ENCODE peak calls at places on chromosomes 4 and X, in six cellular contexts. L, G, X, I, E and S are unnamed samples.

GRCh38 chr4:85358831-85359230 is 116.1 kb upstream of the ARHGAP24 start:
- DNase-seq in I (no peak), G (no peak), L (no peak), E (no peak), X (no peak), S (no peak)

GRCh38 chr4:89800012-89800516 is 36.9 kb downstream of the SNCA start:
- DNase-seq in X (no peak), I (no peak), E (no peak), L (no peak), G (no peak), S (no peak)

GRCh38 chr4:56611501-56611900 is 69.6 kb downstream of the HOPX start:
- DNase-seq in X (no peak), G (no peak), L (no peak), I (no peak), E (no peak), S (no peak)

GRCh38 chr4:1126506-1126905 is 13.1 kb upstream of the RNF212 start:
- DNase-seq in X (no peak), L (no peak), E (no peak), G (no peak), I (no peak), S (peak; percentile 25)

GRCh38 chr4:1764670-1765069 is 28.4 kb upstream of the FGFR3 start:
- DNase-seq in X (no peak), E (no peak), I (no peak), L (no peak), G (no peak), S (no peak)

GRCh38 chr4:11182586-11183357 is 245.9 kb downstream of the HS3ST1 start:
- DNase-seq in E (no peak), I (no peak), X (no peak), G (no peak), L (no peak), S (no peak)

GRCh38 chr4:156949373-156949814 is 22.2 kb downstream of the PDGFC start:
- DNase-seq in G (no peak), E (no peak), I (no peak), X (no peak), L (no peak), S (no peak)

GRCh38 chrX:124216396-124217124 is 115.9 kb upstream of the TEX13D start:
- DNase-seq in L (no peak), E (no peak), X (no peak), G (no peak), I (peak; percentile 69), S (no peak)

GRCh38 chr4:153962311-153963039 is 173.6 kb upstream of the SFRP2 start:
- DNase-seq in X (no peak), G (no peak), E (no peak), L (no peak), I (no peak), S (no peak)

GRCh38 chr4:101367201-101367600 is 19.9 kb upstream of the PPP3CA start:
- DNase-seq in G (no peak), I (no peak), X (no peak), E (no peak), L (no peak), S (peak; percentile 83)

GRCh38 chr4:118879409-118879808 is 9.2 kb upstream of the SYNPO2 start:
- DNase-seq in I (no peak), X (no peak), E (no peak), G (no peak), L (no peak), S (no peak)

GRCh38 chr4:107094332-107094731 is 58.2 kb upstream of the DKK2 start:
- DNase-seq in X (no peak), I (no peak), G (no peak), E (no peak), L (no peak), S (peak; percentile 37)

GRCh38 chrX:153973127-153974002 is 811 bp downstream of the TMEM187 start:
- DNase-seq in X (peak; percentile 69), I (no peak), G (no peak), L (no peak), E (no peak), S (peak; percentile 72)

GRCh38 chr4:105633241-105633640 is 75.2 kb downstream of the INTS12 start:
- DNase-seq in I (no peak), L (no peak), X (no peak), E (no peak), G (no peak), S (no peak)

GRCh38 chr4:792729-793108 is 33.2 kb downstream of the CPLX1 start:
- DNase-seq in G (peak; percentile 40), E (no peak), X (no peak), L (no peak), I (no peak), S (peak; percentile 60)

DNA sequence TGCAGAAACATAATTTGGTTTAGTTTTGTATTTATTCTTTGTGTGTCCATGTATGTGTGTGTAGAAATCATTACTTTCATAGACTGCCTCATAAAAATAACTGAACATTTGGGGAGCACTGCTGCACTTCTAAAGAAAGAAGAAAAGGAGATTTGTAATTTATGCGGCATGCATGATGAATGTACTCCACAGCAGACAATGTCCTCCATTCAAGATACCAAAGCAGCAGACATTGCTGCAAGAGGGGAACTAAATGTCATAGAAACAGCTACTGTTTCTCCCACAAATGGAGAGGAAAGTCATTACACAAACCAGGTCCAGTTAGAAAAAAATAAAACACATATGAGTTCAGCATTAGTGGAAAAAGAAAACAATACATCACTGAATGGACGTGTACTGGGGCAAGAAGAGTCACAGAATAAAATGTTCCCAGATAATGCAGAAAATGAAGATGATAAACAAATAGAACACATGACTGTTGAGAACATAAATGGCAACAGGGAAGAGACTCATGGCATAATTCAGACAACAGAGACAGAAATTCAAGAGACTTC is 2.6 kb downstream of the DTHD1 start:
- DNase-seq in I (no peak), X (no peak), L (no peak), E (no peak), G (no peak), S (no peak)
- H3K27ac ChIP-seq in I (no peak overlapping the region), X (no peak overlapping the region), L (no peak overlapping the region), E (no peak overlapping the region), G (no peak overlapping the region), S (no peak overlapping the region)

DNA sequence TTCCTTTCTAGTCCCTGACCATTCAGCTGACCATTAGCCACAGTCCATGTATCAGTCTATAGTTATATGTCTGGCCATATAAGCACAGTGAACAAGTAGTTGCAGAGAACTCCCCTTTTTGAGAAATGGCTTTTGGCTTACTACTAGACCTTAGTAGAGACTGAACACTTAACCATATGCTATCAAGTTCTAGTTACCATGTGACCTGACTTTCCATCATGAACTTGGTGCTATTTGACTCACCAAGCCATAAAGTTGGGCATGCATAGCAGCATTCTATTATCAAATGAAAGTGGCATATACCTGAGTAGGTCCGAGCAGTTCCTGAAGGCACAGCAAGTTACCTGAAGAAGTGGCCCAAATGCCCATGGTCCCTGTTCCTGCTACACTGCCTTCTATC is 74.5 kb upstream of the IL2 start:
- DNase-seq in I (no peak), E (no peak), L (no peak), X (no peak), G (no peak), S (no peak)
- H3K27ac ChIP-seq in I (no peak overlapping the region), E (no peak overlapping the region), L (no peak overlapping the region), X (no peak overlapping the region), G (no peak overlapping the region), S (no peak overlapping the region)

GRCh38 chr4:42781325-42781724 is 111.2 kb upstream of the GRXCR1 start:
- DNase-seq in E (no peak), I (no peak), G (no peak), X (no peak), L (no peak), S (no peak)

GRCh38 chr4:42787071-42787463 is 105.4 kb upstream of the GRXCR1 start:
- DNase-seq in X (peak; percentile 29), E (no peak), I (no peak), G (no peak), L (no peak), S (no peak)

GRCh38 chr4:42789168-42789567 is 103.3 kb upstream of the GRXCR1 start:
- DNase-seq in G (no peak), L (no peak), I (no peak), E (no peak), X (no peak), S (no peak)

GRCh38 chr4:42786350-42787070 is 106.0 kb upstream of the GRXCR1 start:
- DNase-seq in E (no peak), X (no peak), I (peak; percentile 47), L (peak; percentile 83), G (peak; percentile 76), S (peak; percentile 9)

DNA sequence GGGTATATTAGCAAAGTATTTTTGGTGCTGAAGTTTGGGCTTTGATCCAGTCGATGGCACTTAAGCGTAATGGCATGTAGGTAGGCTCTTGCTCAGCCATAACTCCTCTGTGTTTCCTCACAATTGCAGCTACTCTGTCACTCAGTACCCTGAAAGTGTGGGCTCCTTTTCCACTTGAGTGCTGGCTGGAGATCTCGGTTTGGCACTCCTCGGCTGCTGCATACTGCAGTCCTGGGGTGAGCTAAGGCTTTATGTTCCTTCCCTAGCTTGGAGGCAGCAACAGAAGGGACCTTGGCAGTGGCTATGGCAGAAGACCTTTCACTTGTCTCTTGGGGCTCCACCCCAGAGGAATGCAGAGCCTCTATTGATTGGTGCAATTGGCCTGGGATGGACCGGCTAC is 106.7 kb upstream of the GRXCR1 start:
- DNase-seq in E (no peak), X (no peak), G (no peak), L (peak; percentile 76), I (no peak), S (no peak)
- H3K27ac ChIP-seq in E (no peak overlapping the region), X (no peak overlapping the region), G (peak overlapping the region; percentile 56), L (peak overlapping the region; percentile 42), I (no peak overlapping the region), S (no peak overlapping the region)

GRCh38 chr4:149711588-149711987 is 104.1 kb downstream of the IQCM start:
- DNase-seq in X (no peak), L (no peak), G (no peak), E (no peak), I (no peak), S (no peak)

GRCh38 chr4:149716728-149717127 is 98.9 kb downstream of the IQCM start:
- DNase-seq in L (no peak), X (no peak), G (no peak), I (no peak), E (no peak), S (no peak)

GRCh38 chr4:149715822-149716585 is 99.6 kb downstream of the IQCM start:
- DNase-seq in L (no peak), X (peak; percentile 56), I (no peak), E (no peak), G (no peak), S (no peak)

GRCh38 chr4:149709640-149710039 is 106.0 kb downstream of the IQCM start:
- DNase-seq in G (no peak), L (no peak), X (no peak), I (no peak), E (no peak), S (no peak)

DNA sequence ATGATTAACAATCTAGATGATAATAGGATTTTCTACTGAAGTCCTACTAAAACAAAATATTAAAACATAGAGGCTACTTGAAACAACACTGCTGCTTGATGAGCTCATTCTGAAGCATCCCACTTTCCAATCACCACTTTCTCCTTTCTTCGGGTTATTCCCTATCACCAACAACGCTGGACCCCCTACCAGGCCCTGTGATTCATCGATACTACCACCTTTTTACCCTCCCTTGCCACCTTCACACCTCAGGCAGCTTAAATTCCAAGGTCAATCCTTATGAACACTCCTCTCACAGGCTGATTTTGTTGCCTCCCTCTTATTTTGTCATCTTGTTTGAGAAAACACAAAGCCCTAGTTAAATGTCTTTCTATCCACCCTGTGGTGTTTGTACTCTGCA is 102.6 kb downstream of the IQCM start:
- DNase-seq in G (no peak), L (no peak), I (no peak), E (no peak), X (no peak), S (peak; percentile 27)
- H3K27ac ChIP-seq in G (no peak overlapping the region), L (no peak overlapping the region), I (no peak overlapping the region), E (no peak overlapping the region), X (no peak overlapping the region), S (no peak overlapping the region)

GRCh38 chr4:7124643-7125442 is 57.0 kb upstream of the GRPEL1 start:
- DNase-seq in X (peak; percentile 63), L (peak; percentile 97), I (no peak), E (peak; percentile 32), G (no peak), S (peak; percentile 98)
- H3K27ac ChIP-seq in X (no peak overlapping the region), L (peak overlapping the region; percentile 67), I (no peak overlapping the region), E (no peak overlapping the region), G (peak overlapping the region; percentile 42), S (peak overlapping the region; percentile 51)